ENCODE peak calls at places on chromosomes 6 and 20, in five cellular contexts. I is GM23338, P is H9, E is OCI-LY7, J is MM.1S. W is an unnamed sample.

GRCh38 chr20:38170914-38171300 is 5.8 kb upstream of the TGM2 start:
- DNase-seq in P (no peak), E (no peak), J (no peak), I (no peak), W (no peak)

GRCh38 chr6:125670586-125670985 is 78.8 kb upstream of the HEY2 start:
- DNase-seq in P (peak), E (no peak), I (peak), J (no peak), W (peak)

GRCh38 chr6:25042984-25043725 is 107.4 kb upstream of the RIPOR2 start:
- DNase-seq in P (no peak), I (no peak), E (no peak), J (no peak), W (no peak)

GRCh38 chr20:50563133-50563944 is 53.2 kb downstream of the PTPN1 start:
- DNase-seq in E (no peak), J (no peak), P (no peak), I (no peak), W (no peak)

GRCh38 chr6:72733045-72733444 is 111.2 kb downstream of the KCNQ5 start:
- DNase-seq in E (peak), I (no peak), P (no peak), J (no peak), W (no peak)

GRCh38 chr20:64166712-64167615 is 2.7 kb downstream of the MYT1 start:
- DNase-seq in P (no peak), J (no peak), I (no peak), E (no peak), W (no peak)

GRCh38 chr6:674956-675355 is 18.0 kb downstream of the EXOC2 start:
- DNase-seq in I (peak), E (no peak), J (no peak), P (no peak), W (no peak)

GRCh38 chr6:156924241-156924640 is 147.1 kb downstream of the ARID1B start:
- DNase-seq in P (no peak), E (no peak), I (no peak), J (no peak), W (no peak)

GRCh38 chr6:15401769-15402250 is 155.9 kb downstream of the JARID2 start:
- DNase-seq in J (no peak), E (no peak), P (no peak), I (no peak), W (peak)

GRCh38 chr6:15401120-15401519 is 155.3 kb downstream of the JARID2 start:
- DNase-seq in P (no peak), J (no peak), I (no peak), E (no peak), W (no peak)

GRCh38 chr6:15399651-15400470 is 154.0 kb downstream of the JARID2 start:
- DNase-seq in I (no peak), J (no peak), P (no peak), E (no peak), W (peak)

GRCh38 chr6:15398657-15399287 is 152.9 kb downstream of the JARID2 start:
- DNase-seq in I (no peak), P (no peak), J (peak), E (no peak), W (no peak)

GRCh38 chr6:15400572-15401004 is 154.7 kb downstream of the JARID2 start:
- DNase-seq in P (no peak), J (no peak), E (no peak), I (peak), W (peak)
- H2AFZ ChIP-seq in P (no peak), J (no peak), E (no peak), I (no peak), W (no peak)

GRCh38 chr20:44716309-44717106 is 1.3 kb downstream of the CCN5 start:
- DNase-seq in J (no peak), P (no peak), I (no peak), E (no peak), W (no peak)
- H2AFZ ChIP-seq in J (no peak), P (no peak), I (no peak), E (no peak), W (no peak)

GRCh38 chr6:41846666-41847237 is 48.4 kb downstream of the USP49 start:
- DNase-seq in I (peak), E (peak), J (peak), P (peak), W (peak)
- H2AFZ ChIP-seq in I (no peak), E (no peak), J (no peak), P (no peak), W (no peak)

DNA sequence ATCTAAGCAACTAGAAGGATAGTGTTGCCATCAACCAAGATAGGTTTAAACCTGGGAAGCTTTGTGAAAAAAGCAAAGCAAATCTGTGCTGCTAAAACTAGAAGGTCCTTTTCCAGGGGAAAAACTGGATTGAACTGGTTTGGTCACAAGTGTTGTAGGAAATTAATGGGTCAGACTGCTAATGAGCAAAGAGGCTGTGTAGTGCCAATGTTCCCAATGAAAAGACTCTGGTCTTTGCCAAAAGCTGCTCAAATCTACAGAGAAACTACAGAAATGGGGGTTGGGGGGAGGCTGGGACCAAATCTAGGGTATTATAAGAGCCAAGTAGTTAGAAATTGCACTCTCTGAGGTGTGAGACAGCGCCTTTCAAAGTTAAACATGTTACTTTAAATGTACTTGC is 85.0 kb downstream of the PLCG1 start:
- DNase-seq in I (no peak), E (no peak), P (no peak), J (no peak), W (no peak)
- H2AFZ ChIP-seq in I (no peak), E (no peak), P (no peak), J (no peak), W (no peak)